ENCODE peak calls at places on chromosome 7, in eight cellular contexts. F is A549, Z is endothelial cell of umbilical vein, H is HCT116, Q is suprapubic skin, P is stomach, K is uterus, O is heart left ventricle. R is an unnamed sample.

GRCh38 chr7:151416921-151417320 is 7.1 kb upstream of the WDR86 start:
- DNase-seq in Z (no peak), Q (peak), P (no peak), F (no peak), H (no peak), O (no peak), K (peak), R (no peak)

GRCh38 chr7:22154130-22154529 is 202.8 kb downstream of the RAPGEF5 start:
- DNase-seq in K (no peak), Z (peak), H (no peak), O (no peak), F (no peak), Q (no peak), P (no peak), R (no peak)

GRCh38 chr7:120373174-120373573 is 100.2 kb downstream of the KCND2 start:
- DNase-seq in H (no peak), P (no peak), Z (peak), O (no peak), K (no peak), F (no peak), Q (no peak), R (no peak)

GRCh38 chr7:16084875-16085274 is 336.5 kb downstream of the CRPPA start:
- DNase-seq in H (no peak), Q (no peak), O (no peak), K (no peak), P (no peak), F (no peak), Z (no peak), R (no peak)

GRCh38 chr7:3260425-3260762 is 40.7 kb upstream of the SDK1 start:
- DNase-seq in H (no peak), F (no peak), Z (no peak), O (no peak), P (no peak), K (peak), Q (no peak), R (no peak)

GRCh38 chr7:4241791-4242190 is 440.3 kb upstream of the FOXK1 start:
- DNase-seq in K (no peak), P (no peak), F (no peak), H (peak), Q (no peak), O (no peak), Z (no peak), R (no peak)

GRCh38 chr7:139777304-139777890 is 401 bp downstream of the HIPK2 start:
- DNase-seq in O (peak), P (peak), Q (no peak), F (peak), Z (no peak), K (peak), H (no peak), R (no peak)

GRCh38 chr7:108049962-108050361 is 47.0 kb upstream of the LAMB1 start:
- DNase-seq in P (no peak), Z (no peak), O (no peak), K (no peak), F (no peak), Q (no peak), H (no peak), R (no peak)

GRCh38 chr7:47142169-47142866 is 439.6 kb downstream of the TNS3 start:
- DNase-seq in P (no peak), Q (no peak), Z (no peak), H (no peak), F (no peak), K (no peak), O (no peak), R (no peak)

GRCh38 chr7:112080441-112080840 is 125.8 kb downstream of the DOCK4 start:
- DNase-seq in H (no peak), F (peak), K (no peak), Z (peak), P (no peak), Q (no peak), O (no peak), R (peak)

GRCh38 chr7:113891828-113892227 is 27.0 kb downstream of the PPP1R3A start:
- DNase-seq in O (no peak), H (no peak), K (no peak), P (no peak), Z (peak), F (no peak), Q (no peak), R (no peak)

GRCh38 chr7:124162667-124163066 is 129.8 kb upstream of the TMEM229A start:
- DNase-seq in P (no peak), F (no peak), H (no peak), Q (no peak), O (no peak), Z (no peak), K (no peak), R (no peak)

GRCh38 chr7:158649279-158649678 is 55.3 kb downstream of the NCAPG2 start:
- DNase-seq in O (no peak), K (peak), F (peak), Q (no peak), H (no peak), Z (peak), P (no peak), R (no peak)

GRCh38 chr7:149773446-149774236 is at the start of gene ZNF467:
- DNase-seq in P (peak), O (peak), Q (peak), Z (peak), K (peak), F (no peak), H (no peak), R (no peak)

GRCh38 chr7:29488977-29489376 is 74.7 kb upstream of the PRR15 start:
- DNase-seq in F (no peak), P (no peak), O (no peak), H (no peak), Q (no peak), K (no peak), Z (peak), R (no peak)

GRCh38 chr7:96069361-96069760 is 252.5 kb downstream of the SLC25A13 start:
- DNase-seq in Q (no peak), P (no peak), K (no peak), F (no peak), O (no peak), H (no peak), Z (no peak), R (no peak)

GRCh38 chr7:127844707-127845331 is 186.4 kb downstream of the LRRC4 start:
- DNase-seq in O (peak), Q (no peak), P (peak), H (no peak), Z (peak), F (no peak), K (peak), R (peak)

GRCh38 chr7:128931186-128931798 is 6.4 kb upstream of the IRF5 start:
- DNase-seq in H (no peak), Z (no peak), F (no peak), K (no peak), Q (peak), O (no peak), P (no peak), R (peak)

GRCh38 chr7:104958278-104958903 is 55.6 kb upstream of the KMT2E start:
- DNase-seq in Q (no peak), O (no peak), F (no peak), Z (no peak), H (no peak), P (peak), K (no peak), R (no peak)

GRCh38 chr7:128155100-128155763 is 85.8 kb upstream of the LEP start:
- DNase-seq in P (no peak), Q (no peak), K (no peak), O (no peak), H (no peak), Z (no peak), F (no peak), R (no peak)

GRCh38 chr7:149161241-149161848 is 14.1 kb downstream of the ZNF398 start:
- DNase-seq in K (no peak), Z (peak), H (no peak), P (no peak), O (no peak), Q (no peak), F (no peak), R (no peak)

GRCh38 chr7:27774717-27775328 is 34.9 kb downstream of the TAX1BP1 start:
- DNase-seq in Q (no peak), Z (peak), F (no peak), O (no peak), K (no peak), H (peak), P (no peak), R (no peak)

GRCh38 chr7:35036361-35037171 is 719 bp downstream of the DPY19L1 start:
- DNase-seq in O (peak), Q (peak), H (no peak), Z (peak), K (peak), F (peak), P (peak), R (peak)

GRCh38 chr7:88040694-88041093 is 106.6 kb downstream of the ADAM22 start:
- DNase-seq in P (no peak), F (no peak), K (no peak), Q (no peak), O (no peak), Z (no peak), H (peak), R (no peak)

GRCh38 chr7:32518534-32519140 is 23.3 kb downstream of the AVL9 start:
- DNase-seq in O (no peak), P (no peak), K (no peak), F (no peak), H (peak), Z (no peak), Q (no peak), R (no peak)

GRCh38 chr7:111746950-111747349 is 184.7 kb upstream of the IMMP2L start:
- DNase-seq in Z (no peak), P (no peak), Q (no peak), K (no peak), F (no peak), O (no peak), H (no peak), R (no peak)

GRCh38 chr7:33108591-33108930 is 643 bp downstream of the RP9 start:
- DNase-seq in K (no peak), H (no peak), P (no peak), O (no peak), Z (no peak), Q (no peak), F (peak), R (no peak)

GRCh38 chr7:82362129-82362528 is 81.4 kb downstream of the CACNA2D1 start:
- DNase-seq in Z (no peak), H (no peak), P (no peak), K (no peak), F (no peak), Q (no peak), O (no peak), R (no peak)

GRCh38 chr7:43612599-43613589 is 30.0 kb downstream of the STK17A start:
- DNase-seq in F (no peak), Z (no peak), P (no peak), H (no peak), K (no peak), O (no peak), Q (no peak), R (no peak)

GRCh38 chr7:123663200-123663599 is 7.5 kb downstream of the LMOD2 start:
- DNase-seq in P (no peak), Q (no peak), Z (no peak), K (no peak), F (no peak), O (no peak), H (no peak), R (no peak)

GRCh38 chr7:112192236-112193154 is 13.7 kb downstream of the DOCK4 start:
- DNase-seq in F (peak), Q (no peak), H (no peak), K (peak), P (no peak), O (no peak), Z (peak), R (no peak)

GRCh38 chr7:128022631-128023532 is 8.4 kb downstream of the LRRC4 start:
- DNase-seq in O (no peak), H (no peak), F (no peak), Z (no peak), P (no peak), K (no peak), Q (no peak), R (peak)

GRCh38 chr7:158448701-158449100 is 138.9 kb downstream of the PTPRN2 start:
- DNase-seq in F (no peak), H (no peak), Q (no peak), O (no peak), P (no peak), K (no peak), Z (no peak), R (no peak)

GRCh38 chr7:45691155-45691656 is 117.0 kb downstream of the ADCY1 start:
- DNase-seq in Z (no peak), Q (no peak), O (no peak), F (peak), H (no peak), P (peak), K (no peak), R (no peak)
- TF ChIP-seq POLR2A in Z (no peak), Q (no peak), O (no peak), F (no peak), H (no peak), P (no peak), K (no peak), R (no peak)

GRCh38 chr7:106344206-106344605 is 59.4 kb upstream of the NAMPT start:
- DNase-seq in P (no peak), Z (no peak), H (no peak), O (no peak), K (no peak), F (no peak), Q (no peak), R (no peak)

GRCh38 chr7:106346167-106346677 is 61.4 kb upstream of the NAMPT start:
- DNase-seq in P (no peak), F (no peak), Z (no peak), H (no peak), O (no peak), Q (no peak), K (no peak), R (no peak)

GRCh38 chr7:106344861-106345260 is 60.1 kb upstream of the NAMPT start:
- DNase-seq in P (no peak), Q (no peak), F (no peak), Z (peak), K (no peak), H (no peak), O (no peak), R (no peak)

GRCh38 chr7:106346678-106347217 is 62.0 kb upstream of the NAMPT start:
- DNase-seq in K (no peak), F (peak), Z (peak), Q (no peak), H (peak), O (no peak), P (no peak), R (no peak)

GRCh38 chr7:106345421-106346166 is 60.8 kb upstream of the NAMPT start:
- DNase-seq in H (no peak), Z (peak), F (no peak), Q (no peak), O (no peak), P (no peak), K (no peak), R (no peak)
- TF ChIP-seq CTCF in H (no peak), Z (no peak), F (no peak), Q (no peak), O (no peak), P (no peak), K (no peak), R (no peak)

DNA sequence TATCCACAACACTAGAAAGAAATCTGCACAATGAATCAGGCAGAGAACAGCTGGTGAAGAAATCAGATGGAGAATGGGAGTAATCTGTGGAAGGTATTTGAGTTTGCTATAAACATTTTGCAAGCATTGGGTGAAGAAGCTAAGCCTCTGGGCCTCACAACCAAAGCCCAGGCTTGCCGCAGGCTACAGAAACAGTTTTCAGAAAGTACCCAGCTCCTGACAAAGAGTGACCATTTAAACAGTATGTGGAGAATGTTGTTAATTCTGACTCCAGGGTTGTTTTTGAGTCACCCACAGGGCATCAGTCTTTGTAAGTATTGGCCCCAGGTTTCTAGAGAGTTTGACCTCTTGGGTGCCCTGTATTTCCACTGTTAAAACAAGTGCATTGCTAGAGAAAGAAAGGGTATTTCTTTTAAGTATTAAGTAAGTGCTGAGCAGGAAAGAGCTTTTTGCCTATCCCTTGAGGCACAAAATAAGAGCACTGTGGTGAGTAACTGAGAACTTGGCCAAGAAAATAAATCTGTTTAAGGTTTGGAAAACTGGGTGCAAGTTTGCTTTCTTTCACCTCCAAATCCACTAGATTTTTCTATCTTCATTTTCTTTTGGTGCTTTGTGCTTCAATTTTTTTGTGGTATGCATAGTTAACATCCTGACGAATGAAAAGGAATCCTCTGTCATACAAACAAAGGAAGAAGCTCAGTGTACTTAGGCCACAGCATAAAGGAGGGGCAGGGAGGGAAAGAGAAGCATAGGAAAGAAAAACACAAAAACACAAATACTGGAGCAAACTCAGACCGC is 691.8 kb downstream of the SUGCT start:
- DNase-seq in Q (no peak), F (no peak), H (no peak), Z (no peak), P (no peak), O (no peak), K (no peak), R (no peak)
- H3K4me3 ChIP-seq in Q (no peak), F (no peak), H (no peak), Z (no peak), P (no peak), O (no peak), K (no peak), R (no peak)

GRCh38 chr7:99344061-99344647 is 18.5 kb downstream of the ARPC1A start:
- DNase-seq in F (no peak), P (no peak), K (no peak), Q (no peak), H (no peak), Z (no peak), O (no peak), R (no peak)
- TF ChIP-seq POLR2A in F (no peak), P (no peak), K (no peak), Q (no peak), H (no peak), Z (no peak), O (no peak), R (no peak)

GRCh38 chr7:80334908-80335307 is 177.0 kb downstream of the GNAT3 start:
- DNase-seq in P (no peak), Q (no peak), H (no peak), O (no peak), K (no peak), F (no peak), Z (peak), R (no peak)
- TF ChIP-seq CTCF in P (no peak), Q (no peak), H (no peak), O (peak), K (no peak), F (no peak), Z (no peak), R (no peak)

GRCh38 chr7:110388451-110388850 is 702.5 kb upstream of the LRRN3 start:
- DNase-seq in P (no peak), O (no peak), K (no peak), H (no peak), F (no peak), Z (no peak), Q (no peak), R (no peak)

GRCh38 chr7:110387689-110388088 is 703.2 kb upstream of the LRRN3 start:
- DNase-seq in P (no peak), Q (no peak), K (no peak), H (no peak), Z (no peak), O (no peak), F (no peak), R (no peak)

GRCh38 chr7:110386006-110386405 is 704.9 kb upstream of the LRRN3 start:
- DNase-seq in P (no peak), H (peak), Q (no peak), K (no peak), F (no peak), O (no peak), Z (no peak), R (no peak)

GRCh38 chr7:110386914-110387313 is 704.0 kb upstream of the LRRN3 start:
- DNase-seq in H (peak), Q (no peak), F (peak), K (no peak), O (no peak), Z (no peak), P (no peak), R (no peak)

GRCh38 chr7:110382736-110383135 is 708.2 kb upstream of the LRRN3 start:
- DNase-seq in Q (no peak), F (no peak), H (no peak), Z (no peak), O (no peak), K (no peak), P (no peak), R (no peak)
- H3K4me3 ChIP-seq in Q (no peak), F (no peak), H (no peak), Z (no peak), O (no peak), K (no peak), P (no peak), R (no peak)